ENCODE peak calls at places on chromosomes 2 and 18, in ten cellular contexts. One of them, this sample, is unnamed.

GRCh38 chr2:95071856-95072255 is 46.3 kb downstream of the MAL start:
- DNase-seq in uterus: no peak
- DNase-seq in tibial nerve: no peak
- DNase-seq in bronchial epithelial cell: no peak
- DNase-seq in AG04450: no peak
- DNase-seq in astrocyte of the spinal cord: no peak
- DNase-seq in epithelial cell of esophagus: no peak
- DNase-seq in skeletal muscle cell: no peak
- DNase-seq in AG10803: no peak
- DNase-seq in tibial artery: no peak
- DNase-seq in this sample: no peak

GRCh38 chr2:7324706-7325105 is 407.5 kb downstream of the RNF144A start:
- DNase-seq in astrocyte of the spinal cord: no peak
- DNase-seq in AG10803: no peak
- DNase-seq in tibial artery: no peak
- DNase-seq in skeletal muscle cell: no peak
- DNase-seq in AG04450: no peak
- DNase-seq in epithelial cell of esophagus: no peak
- DNase-seq in tibial nerve: no peak
- DNase-seq in bronchial epithelial cell: no peak
- DNase-seq in uterus: no peak
- DNase-seq in this sample: no peak

GRCh38 chr2:207711750-207712487 is 479 bp downstream of the CCNYL1 start:
- DNase-seq in AG10803: peak; percentile 28
- DNase-seq in astrocyte of the spinal cord: peak; percentile 47
- DNase-seq in AG04450: no peak
- DNase-seq in uterus: no peak
- DNase-seq in tibial nerve: peak; percentile 10
- DNase-seq in tibial artery: peak; percentile 76
- DNase-seq in bronchial epithelial cell: no peak
- DNase-seq in epithelial cell of esophagus: peak; percentile 51
- DNase-seq in skeletal muscle cell: peak; percentile 5
- DNase-seq in this sample: no peak

GRCh38 chr2:69231760-69232277 is 155.2 kb downstream of the GFPT1 start:
- DNase-seq in astrocyte of the spinal cord: no peak
- DNase-seq in tibial artery: no peak
- DNase-seq in AG04450: no peak
- DNase-seq in epithelial cell of esophagus: no peak
- DNase-seq in tibial nerve: no peak
- DNase-seq in bronchial epithelial cell: no peak
- DNase-seq in uterus: no peak
- DNase-seq in AG10803: no peak
- DNase-seq in skeletal muscle cell: no peak
- DNase-seq in this sample: no peak

GRCh38 chr2:203720922-203721672 is 14.7 kb downstream of the CD28 start:
- DNase-seq in AG04450: no peak
- DNase-seq in bronchial epithelial cell: no peak
- DNase-seq in tibial nerve: no peak
- DNase-seq in uterus: no peak
- DNase-seq in tibial artery: no peak
- DNase-seq in epithelial cell of esophagus: no peak
- DNase-seq in astrocyte of the spinal cord: no peak
- DNase-seq in AG10803: no peak
- DNase-seq in skeletal muscle cell: no peak
- DNase-seq in this sample: no peak

GRCh38 chr18:11246883-11247282 is 97.5 kb upstream of the PIEZO2 start:
- DNase-seq in AG04450: no peak
- DNase-seq in tibial nerve: peak; percentile 24
- DNase-seq in epithelial cell of esophagus: no peak
- DNase-seq in AG10803: peak; percentile 77
- DNase-seq in skeletal muscle cell: peak; percentile 18
- DNase-seq in bronchial epithelial cell: no peak
- DNase-seq in astrocyte of the spinal cord: peak; percentile 12
- DNase-seq in uterus: no peak
- DNase-seq in tibial artery: no peak
- DNase-seq in this sample: peak; percentile 44

GRCh38 chr2:235605306-235605998 is 111.6 kb downstream of the AGAP1 start:
- DNase-seq in AG10803: peak; percentile 99
- DNase-seq in uterus: peak; percentile 80
- DNase-seq in tibial nerve: peak; percentile 73
- DNase-seq in AG04450: peak; percentile 84
- DNase-seq in bronchial epithelial cell: peak; percentile 80
- DNase-seq in epithelial cell of esophagus: peak; percentile 92
- DNase-seq in tibial artery: peak; percentile 88
- DNase-seq in skeletal muscle cell: peak; percentile 97
- DNase-seq in astrocyte of the spinal cord: peak; percentile 94
- DNase-seq in this sample: peak; percentile 94

GRCh38 chr2:54632733-54633692 is 90.4 kb upstream of the EML6 start:
- DNase-seq in skeletal muscle cell: no peak
- DNase-seq in AG10803: peak; percentile 78
- DNase-seq in tibial artery: no peak
- DNase-seq in bronchial epithelial cell: peak; percentile 77
- DNase-seq in AG04450: no peak
- DNase-seq in astrocyte of the spinal cord: peak; percentile 82
- DNase-seq in epithelial cell of esophagus: peak; percentile 49
- DNase-seq in uterus: no peak
- DNase-seq in tibial nerve: no peak
- DNase-seq in this sample: peak; percentile 75

GRCh38 chr2:205822578-205822977 is 140.3 kb downstream of the NRP2 start:
- DNase-seq in AG04450: peak; percentile 24
- DNase-seq in tibial artery: no peak
- DNase-seq in epithelial cell of esophagus: peak; percentile 40
- DNase-seq in tibial nerve: no peak
- DNase-seq in skeletal muscle cell: peak; percentile 20
- DNase-seq in uterus: no peak
- DNase-seq in AG10803: peak; percentile 78
- DNase-seq in bronchial epithelial cell: peak; percentile 48
- DNase-seq in astrocyte of the spinal cord: peak; percentile 88
- DNase-seq in this sample: peak; percentile 78

GRCh38 chr2:103445356-103445755 is 683.5 kb downstream of the TMEM182 start:
- DNase-seq in AG04450: no peak
- DNase-seq in tibial nerve: no peak
- DNase-seq in astrocyte of the spinal cord: no peak
- DNase-seq in bronchial epithelial cell: no peak
- DNase-seq in skeletal muscle cell: no peak
- DNase-seq in epithelial cell of esophagus: no peak
- DNase-seq in AG10803: no peak
- DNase-seq in uterus: no peak
- DNase-seq in tibial artery: no peak
- DNase-seq in this sample: no peak

DNA sequence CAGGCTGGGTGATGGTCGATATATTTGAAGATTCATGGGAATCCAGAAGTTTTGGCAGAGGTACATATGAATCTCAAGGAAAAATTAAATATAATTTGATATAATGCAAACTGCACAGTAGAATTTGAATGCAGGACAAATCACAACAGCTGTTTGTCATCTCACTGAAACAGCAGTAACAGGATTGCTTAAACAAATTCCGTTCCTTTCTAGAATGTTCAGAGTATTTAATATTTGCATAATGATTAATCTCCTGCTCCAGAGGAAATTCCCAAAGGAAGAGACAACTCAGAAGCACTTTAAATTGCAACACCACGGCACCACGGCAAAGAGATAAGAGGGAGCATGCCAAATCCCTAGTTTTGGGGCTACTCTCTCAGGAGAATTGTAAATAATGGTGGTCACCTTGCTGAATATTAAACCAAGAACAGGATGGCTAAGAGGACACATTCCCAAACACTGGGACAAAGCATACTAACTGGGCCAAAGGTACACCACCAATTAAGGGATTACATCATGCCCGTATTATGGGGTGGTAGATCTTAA is 67.8 kb upstream of the MAP4K3 start:
- DNase-seq in skeletal muscle cell: peak; percentile 66
- DNase-seq in AG10803: peak; percentile 93
- DNase-seq in tibial nerve: no peak
- DNase-seq in uterus: no peak
- DNase-seq in tibial artery: no peak
- DNase-seq in epithelial cell of esophagus: peak; percentile 85
- DNase-seq in bronchial epithelial cell: peak; percentile 93
- DNase-seq in astrocyte of the spinal cord: no peak
- DNase-seq in AG04450: no peak
- DNase-seq in this sample: no peak
- H3K4me3 ChIP-seq in skeletal muscle cell: no peak overlapping the region
- H3K4me3 ChIP-seq in AG10803: no peak overlapping the region
- H3K4me3 ChIP-seq in tibial nerve: no peak overlapping the region
- H3K4me3 ChIP-seq in uterus: no peak overlapping the region
- H3K4me3 ChIP-seq in tibial artery: no peak overlapping the region
- H3K4me3 ChIP-seq in epithelial cell of esophagus: no peak overlapping the region
- H3K4me3 ChIP-seq in bronchial epithelial cell: no peak overlapping the region
- H3K4me3 ChIP-seq in astrocyte of the spinal cord: no peak overlapping the region
- H3K4me3 ChIP-seq in AG04450: no peak overlapping the region
- H3K4me3 ChIP-seq in this sample: no peak overlapping the region

DNA sequence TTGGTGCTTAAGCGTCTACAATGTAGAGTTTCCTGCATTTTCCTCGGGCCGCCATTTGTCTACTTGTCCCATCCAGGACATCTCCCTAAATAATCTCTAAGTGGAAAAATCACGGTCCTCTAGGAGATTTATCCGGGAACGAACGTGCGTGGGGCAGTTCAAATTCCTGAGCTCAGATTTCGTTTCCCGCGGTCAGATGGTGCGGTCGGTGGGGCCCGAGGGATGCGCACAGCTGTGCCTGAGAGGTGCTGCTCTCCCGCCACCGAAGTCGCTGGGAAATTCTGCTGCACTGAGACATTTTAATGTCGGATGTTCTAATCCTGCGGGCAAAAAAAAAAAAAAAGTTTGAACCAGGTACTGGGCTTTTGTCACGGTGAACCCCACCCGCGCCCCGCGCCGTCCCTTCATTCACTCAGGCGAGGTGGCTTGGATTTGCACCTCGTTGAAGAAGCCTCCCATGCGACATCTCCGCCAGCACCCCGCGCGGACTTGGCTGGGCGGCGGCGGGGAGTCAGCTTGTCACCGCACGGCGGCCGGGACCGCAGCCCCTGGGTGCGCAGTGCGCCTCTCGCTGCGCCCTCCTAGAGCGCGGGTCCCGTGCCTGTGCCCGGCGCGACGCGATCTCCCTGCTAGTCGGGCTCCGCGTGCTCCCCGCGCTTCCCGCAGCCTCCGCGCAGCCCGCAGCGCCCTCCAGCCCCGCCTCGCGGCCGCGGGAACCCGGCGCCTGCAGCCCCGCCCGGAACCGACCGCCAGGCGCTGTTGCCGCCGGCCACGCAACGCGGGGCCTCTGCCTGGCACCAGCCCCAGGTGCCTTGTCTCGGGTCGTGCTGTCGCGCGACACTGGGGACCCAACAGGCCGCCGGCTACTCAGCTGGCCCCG is 192.0 kb upstream of the TCF4 start:
- DNase-seq in AG04450: no peak
- DNase-seq in epithelial cell of esophagus: peak; percentile 52
- DNase-seq in tibial artery: no peak
- DNase-seq in AG10803: peak; percentile 40
- DNase-seq in tibial nerve: no peak
- DNase-seq in astrocyte of the spinal cord: peak; percentile 19
- DNase-seq in bronchial epithelial cell: no peak
- DNase-seq in uterus: peak; percentile 47
- DNase-seq in skeletal muscle cell: no peak
- DNase-seq in this sample: peak; percentile 87
- H3K4me3 ChIP-seq in AG04450: peak overlapping the region; percentile 65
- H3K4me3 ChIP-seq in epithelial cell of esophagus: peak overlapping the region; percentile 63
- H3K4me3 ChIP-seq in tibial artery: peak overlapping the region; percentile 61
- H3K4me3 ChIP-seq in AG10803: peak overlapping the region; percentile 69
- H3K4me3 ChIP-seq in tibial nerve: peak overlapping the region; percentile 44
- H3K4me3 ChIP-seq in astrocyte of the spinal cord: peak overlapping the region; percentile 56
- H3K4me3 ChIP-seq in bronchial epithelial cell: peak overlapping the region; percentile 71
- H3K4me3 ChIP-seq in uterus: peak overlapping the region; percentile 30
- H3K4me3 ChIP-seq in skeletal muscle cell: peak overlapping the region; percentile 62
- H3K4me3 ChIP-seq in this sample: peak overlapping the region; percentile 75

DNA sequence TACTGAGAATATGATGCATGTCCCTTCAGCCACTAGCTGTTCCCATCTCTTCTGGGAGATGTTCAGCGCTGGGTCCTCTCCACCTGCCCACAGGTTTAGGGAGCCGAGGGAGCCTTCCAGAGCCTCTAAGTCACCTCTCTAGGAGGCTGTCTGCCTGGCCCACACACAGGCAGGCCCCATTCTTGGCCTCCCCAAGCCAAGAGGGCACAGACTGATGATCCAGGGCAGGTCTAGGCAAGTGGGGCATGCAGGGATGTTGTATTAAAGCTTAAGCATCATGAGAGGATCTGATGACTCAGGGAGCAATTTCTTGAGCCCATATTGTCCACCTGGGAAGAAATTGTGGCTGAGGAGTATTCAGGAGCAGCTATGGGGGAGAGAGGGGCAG is 19.9 kb downstream of the TMSB10 start:
- DNase-seq in AG04450: no peak
- DNase-seq in tibial artery: peak; percentile 50
- DNase-seq in epithelial cell of esophagus: peak; percentile 92
- DNase-seq in uterus: no peak
- DNase-seq in bronchial epithelial cell: peak; percentile 95
- DNase-seq in skeletal muscle cell: no peak
- DNase-seq in tibial nerve: no peak
- DNase-seq in AG10803: no peak
- DNase-seq in astrocyte of the spinal cord: no peak
- DNase-seq in this sample: no peak
- H3K4me3 ChIP-seq in AG04450: no peak overlapping the region
- H3K4me3 ChIP-seq in tibial artery: no peak overlapping the region
- H3K4me3 ChIP-seq in epithelial cell of esophagus: no peak overlapping the region
- H3K4me3 ChIP-seq in uterus: no peak overlapping the region
- H3K4me3 ChIP-seq in bronchial epithelial cell: no peak overlapping the region
- H3K4me3 ChIP-seq in skeletal muscle cell: no peak overlapping the region
- H3K4me3 ChIP-seq in tibial nerve: peak overlapping the region; percentile 45
- H3K4me3 ChIP-seq in AG10803: no peak overlapping the region
- H3K4me3 ChIP-seq in astrocyte of the spinal cord: no peak overlapping the region
- H3K4me3 ChIP-seq in this sample: no peak overlapping the region

GRCh38 chr18:22279741-22280452 is 110.5 kb downstream of the GATA6 start:
- DNase-seq in skeletal muscle cell: no peak
- DNase-seq in tibial nerve: no peak
- DNase-seq in bronchial epithelial cell: no peak
- DNase-seq in astrocyte of the spinal cord: peak; percentile 22
- DNase-seq in AG04450: peak; percentile 16
- DNase-seq in AG10803: peak; percentile 89
- DNase-seq in uterus: no peak
- DNase-seq in epithelial cell of esophagus: no peak
- DNase-seq in tibial artery: no peak
- DNase-seq in this sample: no peak

GRCh38 chr18:22283397-22283796 is 114.0 kb downstream of the GATA6 start:
- DNase-seq in skeletal muscle cell: no peak
- DNase-seq in epithelial cell of esophagus: peak; percentile 41
- DNase-seq in tibial nerve: no peak
- DNase-seq in AG04450: no peak
- DNase-seq in tibial artery: no peak
- DNase-seq in astrocyte of the spinal cord: peak; percentile 62
- DNase-seq in AG10803: no peak
- DNase-seq in uterus: no peak
- DNase-seq in bronchial epithelial cell: peak; percentile 70
- DNase-seq in this sample: no peak

GRCh38 chr18:22284581-22285230 is 115.3 kb downstream of the GATA6 start:
- DNase-seq in tibial nerve: no peak
- DNase-seq in tibial artery: no peak
- DNase-seq in skeletal muscle cell: no peak
- DNase-seq in astrocyte of the spinal cord: no peak
- DNase-seq in bronchial epithelial cell: peak; percentile 15
- DNase-seq in epithelial cell of esophagus: no peak
- DNase-seq in AG10803: no peak
- DNase-seq in AG04450: no peak
- DNase-seq in uterus: no peak
- DNase-seq in this sample: no peak

GRCh38 chr18:22280453-22280750 is 111.0 kb downstream of the GATA6 start:
- DNase-seq in AG10803: no peak
- DNase-seq in skeletal muscle cell: no peak
- DNase-seq in bronchial epithelial cell: no peak
- DNase-seq in tibial nerve: no peak
- DNase-seq in epithelial cell of esophagus: no peak
- DNase-seq in tibial artery: no peak
- DNase-seq in AG04450: no peak
- DNase-seq in astrocyte of the spinal cord: no peak
- DNase-seq in uterus: no peak
- DNase-seq in this sample: no peak

GRCh38 chr18:22282311-22283235 is 113.2 kb downstream of the GATA6 start:
- DNase-seq in tibial artery: no peak
- DNase-seq in skeletal muscle cell: peak; percentile 48
- DNase-seq in epithelial cell of esophagus: peak; percentile 83
- DNase-seq in tibial nerve: no peak
- DNase-seq in AG04450: peak; percentile 59
- DNase-seq in bronchial epithelial cell: peak; percentile 97
- DNase-seq in AG10803: peak; percentile 58
- DNase-seq in uterus: no peak
- DNase-seq in astrocyte of the spinal cord: peak; percentile 96
- DNase-seq in this sample: peak; percentile 83
- H3K4me3 ChIP-seq in tibial artery: no peak overlapping the region
- H3K4me3 ChIP-seq in skeletal muscle cell: no peak overlapping the region
- H3K4me3 ChIP-seq in epithelial cell of esophagus: no peak overlapping the region
- H3K4me3 ChIP-seq in tibial nerve: no peak overlapping the region
- H3K4me3 ChIP-seq in AG04450: no peak overlapping the region
- H3K4me3 ChIP-seq in bronchial epithelial cell: no peak overlapping the region
- H3K4me3 ChIP-seq in AG10803: no peak overlapping the region
- H3K4me3 ChIP-seq in uterus: no peak overlapping the region
- H3K4me3 ChIP-seq in astrocyte of the spinal cord: no peak overlapping the region
- H3K4me3 ChIP-seq in this sample: no peak overlapping the region